ENCODE peak calls at places on chromosomes 1 and 21, in six cellular contexts. Z is A549, T is K562, Q is HepG2, V is endothelial cell of umbilical vein, J is GM12878. K is an unnamed sample.

GRCh38 chr1:76547916-76548315 is 319.4 kb upstream of the ST6GALNAC5 start:
- DNase-seq in V (no peak), J (no peak), T (no peak), Q (no peak), Z (no peak), K (no peak)

GRCh38 chr21:45709127-45709526 is 65.6 kb downstream of the PCBP3 start:
- DNase-seq in J (no peak), Z (no peak), Q (no peak), V (no peak), T (no peak), K (peak; percentile 35)

GRCh38 chr1:245585252-245585959 is 430.6 kb downstream of the KIF26B start:
- DNase-seq in Z (peak; percentile 48), J (no peak), V (no peak), T (no peak), Q (no peak), K (no peak)

GRCh38 chr1:65247419-65248359 is 61.7 kb upstream of the DNAJC6 start:
- DNase-seq in T (no peak), Q (no peak), Z (no peak), J (no peak), V (peak; percentile 37), K (no peak)

GRCh38 chr1:231180034-231180433 is 18.2 kb downstream of the TRIM67 start:
- DNase-seq in V (no peak), Z (no peak), Q (no peak), T (no peak), J (no peak), K (no peak)

GRCh38 chr1:171794085-171794484 is 12.6 kb downstream of the METTL13 start:
- DNase-seq in Q (peak; percentile 3), J (no peak), V (no peak), Z (no peak), T (no peak), K (peak; percentile 80)

GRCh38 chr1:37691497-37692077 is 729 bp upstream of the CDCA8 start:
- DNase-seq in T (peak; percentile 65), Q (peak; percentile 19), Z (peak; percentile 17), J (no peak), V (peak; percentile 37), K (peak; percentile 76)

GRCh38 chr1:205805082-205805711 is 7.8 kb downstream of the SLC41A1 start:
- DNase-seq in Q (no peak), Z (no peak), J (no peak), T (no peak), V (no peak), K (peak; percentile 9)

GRCh38 chr1:22814176-22815042 is 103.8 kb downstream of the EPHB2 start:
- DNase-seq in Z (no peak), Q (no peak), J (no peak), T (no peak), V (no peak), K (no peak)

GRCh38 chr1:48870596-48870995 is 93.9 kb upstream of the BEND5 start:
- DNase-seq in V (no peak), J (no peak), Q (no peak), Z (no peak), T (no peak), K (peak; percentile 41)
- TF ChIP-seq MYC in V (no peak), J (no peak), Q (no peak), Z (no peak), T (no peak), K (no peak)

GRCh38 chr1:964691-965525 is 1.4 kb upstream of the PLEKHN1 start:
- DNase-seq in Z (no peak), V (no peak), T (no peak), J (no peak), Q (no peak), K (no peak)

GRCh38 chr1:965526-966134 is 652 bp upstream of the PLEKHN1 start:
- DNase-seq in Z (no peak), J (no peak), V (no peak), T (no peak), Q (no peak), K (no peak)

GRCh38 chr1:966603-967295 is 467 bp downstream of the PLEKHN1 start:
- DNase-seq in J (no peak), V (peak; percentile 57), Q (peak; percentile 31), T (peak; percentile 92), Z (peak; percentile 65), K (peak; percentile 77)

GRCh38 chr1:967466-968343 is 1.4 kb downstream of the PLEKHN1 start:
- DNase-seq in Q (no peak), V (no peak), T (no peak), Z (no peak), J (no peak), K (no peak)

GRCh38 chr1:966135-966602 is at the start of gene PLEKHN1:
- DNase-seq in Z (no peak), V (peak; percentile 17), J (no peak), T (peak; percentile 75), Q (peak; percentile 30), K (peak; percentile 63)
- TF ChIP-seq MAX in Z (peak; percentile 24), V (no peak), J (no peak), T (no peak), Q (no peak), K (no peak)

GRCh38 chr21:41230530-41230929 is 62.6 kb downstream of the BACE2 start:
- DNase-seq in V (no peak), T (no peak), Q (no peak), J (no peak), Z (no peak), K (no peak)

GRCh38 chr21:41231060-41231459 is 63.1 kb downstream of the BACE2 start:
- DNase-seq in Q (no peak), J (no peak), V (no peak), T (no peak), Z (no peak), K (no peak)

GRCh38 chr21:41228492-41228891 is 60.5 kb downstream of the BACE2 start:
- DNase-seq in V (no peak), Z (no peak), T (no peak), Q (no peak), J (no peak), K (no peak)

GRCh38 chr21:41228958-41229357 is 61.0 kb downstream of the BACE2 start:
- DNase-seq in Q (no peak), T (no peak), Z (no peak), V (no peak), J (no peak), K (no peak)

GRCh38 chr21:41229527-41230248 is 61.7 kb downstream of the BACE2 start:
- DNase-seq in J (peak; percentile 1), Q (no peak), T (no peak), Z (no peak), V (no peak), K (no peak)
- H3K4me3 ChIP-seq in J (no peak overlapping the region), Q (no peak overlapping the region), T (no peak overlapping the region), Z (no peak overlapping the region), V (no peak overlapping the region), K (no peak overlapping the region)

GRCh38 chr1:241802849-241803248 is 45.2 kb upstream of the EXO1 start:
- DNase-seq in V (no peak), Z (no peak), T (no peak), Q (no peak), J (no peak), K (no peak)

GRCh38 chr1:241799414-241799813 is 48.6 kb upstream of the EXO1 start:
- DNase-seq in V (no peak), Q (no peak), T (no peak), J (no peak), Z (no peak), K (no peak)

DNA sequence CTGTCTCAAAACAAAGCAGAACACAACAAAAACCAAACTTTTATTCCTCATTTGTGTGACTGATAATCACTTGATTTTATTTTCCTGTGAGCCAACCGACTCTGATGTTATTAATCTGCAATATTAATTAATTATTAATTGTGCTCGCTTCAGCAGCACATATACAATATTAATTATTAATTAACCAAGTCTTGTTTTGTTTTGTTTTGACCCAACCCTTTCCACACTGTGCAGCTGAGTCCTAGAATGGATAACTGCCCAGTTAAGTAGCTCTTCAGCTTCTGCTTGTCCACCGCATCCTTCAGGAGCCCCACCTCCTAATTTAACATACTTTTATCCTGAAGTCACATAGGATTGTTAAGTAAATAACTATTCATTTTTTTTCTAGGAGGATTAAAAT is 47.4 kb upstream of the EXO1 start:
- DNase-seq in Q (no peak), Z (no peak), T (no peak), V (no peak), J (no peak), K (no peak)
- TF ChIP-seq MYC in Q (no peak), Z (no peak), T (no peak), V (no peak), J (no peak), K (no peak)

GRCh38 chr1:81733465-81733864 is 67.3 kb upstream of the ADGRL2 start:
- DNase-seq in T (no peak), Z (no peak), V (no peak), J (no peak), Q (no peak), K (no peak)
- TF ChIP-seq MAX in T (no peak), Z (no peak), V (no peak), J (no peak), Q (no peak), K (no peak)

GRCh38 chr21:42747267-42747701 is 93.9 kb downstream of the PDE9A start:
- DNase-seq in Z (no peak), V (no peak), J (no peak), Q (no peak), T (no peak), K (no peak)

GRCh38 chr21:42745511-42746239 is 92.3 kb downstream of the PDE9A start:
- DNase-seq in V (no peak), T (no peak), Q (no peak), Z (no peak), J (no peak), K (peak; percentile 78)

GRCh38 chr21:42746240-42746592 is 92.8 kb downstream of the PDE9A start:
- DNase-seq in Q (no peak), T (no peak), V (no peak), J (no peak), Z (no peak), K (no peak)

GRCh38 chr21:42747746-42748351 is 94.4 kb downstream of the PDE9A start:
- DNase-seq in T (no peak), V (no peak), Q (no peak), Z (no peak), J (no peak), K (no peak)

DNA sequence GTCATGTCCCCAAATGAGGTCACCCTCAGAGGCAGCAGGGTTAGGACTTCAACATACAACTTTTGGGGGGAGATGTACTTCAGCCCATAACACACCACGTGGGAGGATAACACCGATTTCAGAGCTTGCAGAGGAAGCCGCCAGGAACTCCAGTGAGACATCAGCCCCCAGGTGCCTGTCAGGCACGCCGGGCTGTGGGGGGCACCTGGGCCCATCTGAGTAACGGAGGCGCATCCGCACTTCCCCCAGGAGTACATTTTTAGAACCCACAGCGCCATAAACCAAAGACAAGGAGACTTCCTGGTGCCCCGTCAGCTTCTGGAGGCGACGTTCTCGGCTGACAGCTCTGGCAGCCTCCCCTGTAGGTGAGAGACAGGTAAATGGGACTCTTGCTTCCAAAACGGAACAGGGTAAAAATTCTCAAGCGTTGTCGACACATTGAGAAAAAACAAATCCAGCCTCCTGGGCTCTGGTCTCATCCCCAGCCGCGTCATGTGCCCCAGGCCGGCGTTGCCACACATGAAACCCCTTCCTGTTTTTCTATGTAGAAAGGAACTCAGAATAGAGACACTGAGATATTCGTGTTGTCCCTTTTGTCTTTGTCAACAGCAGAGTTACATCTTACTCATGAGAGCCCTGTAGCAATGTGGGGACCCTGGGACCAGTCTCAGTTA is 93.3 kb downstream of the PDE9A start:
- DNase-seq in J (no peak), Z (no peak), V (no peak), T (no peak), Q (no peak), K (peak; percentile 87)
- H3K4me3 ChIP-seq in J (no peak overlapping the region), Z (no peak overlapping the region), V (no peak overlapping the region), T (no peak overlapping the region), Q (no peak overlapping the region), K (no peak overlapping the region)

K was measured in NB4.